ENCODE peak calls at places on chromosomes 2 and 18, in four cellular contexts. Z, X, L and O are unnamed samples.
A peak's percentile ranks its signal among the peaks of the same experiment; 100 is the strongest.

GRCh38 chr18:61702007-61702406 is 190.8 kb downstream of the RNF152 start:
- DNase-seq in Z (no peak), X (no peak), L (no peak), O (no peak)

GRCh38 chr2:54546518-54546917 is 90.4 kb downstream of the SPTBN1 start:
- DNase-seq in Z (no peak), X (no peak), L (no peak), O (no peak)

GRCh38 chr2:126797622-126798275 is 100.9 kb upstream of the TEX51 start:
- DNase-seq in Z (no peak), X (no peak), L (no peak), O (no peak)

GRCh38 chr18:46755315-46756171 is 1.3 kb downstream of the ST8SIA5 start:
- DNase-seq in Z (no peak), X (no peak), L (no peak), O (no peak)

GRCh38 chr18:76806301-76806700 is 16.1 kb upstream of the ZNF236 start:
- DNase-seq in Z (no peak), X (no peak), L (no peak), O (no peak)

GRCh38 chr2:222289280-222290250 is 9.2 kb downstream of the PAX3 start:
- DNase-seq in Z (no peak), X (no peak), L (no peak), O (peak; percentile 44)

GRCh38 chr18:57737661-57738060 is 65.5 kb downstream of the ATP8B1 start:
- DNase-seq in Z (no peak), X (no peak), L (peak; percentile 83), O (no peak)

GRCh38 chr2:109247340-109247739 is 118.3 kb downstream of the SH3RF3 start:
- DNase-seq in Z (no peak), X (no peak), L (no peak), O (no peak)

GRCh38 chr18:49021433-49022129 is 70.8 kb upstream of the SMAD7 start:
- DNase-seq in Z (peak; percentile 45), X (peak; percentile 86), L (peak; percentile 82), O (peak; percentile 49)

GRCh38 chr2:88227446-88227845 is 57.3 kb downstream of the THNSL2 start:
- DNase-seq in Z (no peak), X (no peak), L (no peak), O (no peak)

GRCh38 chr18:59127047-59127446 is 12.6 kb upstream of the SEC11C start:
- DNase-seq in Z (no peak), X (no peak), L (no peak), O (no peak)

GRCh38 chr2:166434491-166434890 is 58.7 kb upstream of the SCN9A start:
- DNase-seq in Z (no peak), X (no peak), L (no peak), O (no peak)

GRCh38 chr2:52498062-52498750 is 1269.4 kb upstream of the CHAC2 start:
- DNase-seq in Z (no peak), X (no peak), L (no peak), O (no peak)

DNA sequence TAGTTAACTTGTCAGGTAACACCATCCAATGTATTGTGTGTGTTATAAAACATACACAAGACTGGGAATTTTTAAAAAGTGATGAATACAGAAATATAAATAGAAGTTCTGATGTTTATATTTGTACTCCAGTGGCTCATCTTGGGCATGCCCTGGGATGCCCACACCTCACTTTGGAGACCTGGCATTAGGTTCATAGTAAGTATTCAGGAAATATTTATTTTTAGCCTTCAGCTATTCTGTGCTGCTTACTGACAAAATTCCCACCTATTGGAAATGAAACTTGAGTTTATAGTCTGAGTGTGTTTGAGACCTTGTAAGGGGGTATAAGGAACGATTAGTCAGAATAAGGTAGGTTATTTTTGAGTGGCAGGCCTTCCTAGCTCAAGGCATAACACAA is 67.5 kb downstream of the MYO1B start:
- DNase-seq in Z (no peak), X (no peak), L (no peak), O (no peak)
- TF ChIP-seq ELF4 in Z (no peak), X (no peak), L (no peak), O (no peak)

DNA sequence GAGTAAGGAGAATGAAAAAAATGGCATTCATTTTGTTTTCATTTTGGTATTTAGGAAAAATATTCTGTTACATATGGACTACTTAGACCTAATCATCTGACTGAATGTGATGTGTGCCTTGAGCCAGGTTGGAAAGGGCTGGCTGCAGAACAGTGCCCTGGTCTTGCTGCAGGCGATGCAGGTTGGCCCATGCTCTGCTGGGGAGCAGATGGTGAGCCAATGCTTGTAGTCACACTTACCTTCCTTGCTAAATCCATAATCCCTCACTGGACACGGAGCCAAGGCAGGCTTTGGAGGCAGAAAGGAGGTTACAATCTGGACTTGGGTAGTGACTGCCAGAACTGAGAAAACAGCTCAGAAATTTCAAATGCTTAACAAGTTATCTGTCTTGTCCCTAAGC is 228.7 kb downstream of the ARHGAP15 start:
- DNase-seq in Z (no peak), X (peak; percentile 16), L (no peak), O (no peak)
- TF ChIP-seq ELF4 in Z (no peak), X (no peak), L (no peak), O (no peak)

GRCh38 chr18:3184275-3184963 is 35.3 kb downstream of the MYOM1 start:
- DNase-seq in Z (no peak), X (no peak), L (no peak), O (no peak)

GRCh38 chr18:3177902-3178687 is 41.7 kb downstream of the MYOM1 start:
- DNase-seq in Z (peak; percentile 56), X (no peak), L (no peak), O (no peak)

GRCh38 chr18:3179430-3180089 is 40.2 kb downstream of the MYOM1 start:
- DNase-seq in Z (peak; percentile 36), X (no peak), L (no peak), O (no peak)

GRCh38 chr18:3183103-3183717 is 36.6 kb downstream of the MYOM1 start:
- DNase-seq in Z (no peak), X (no peak), L (no peak), O (no peak)

DNA sequence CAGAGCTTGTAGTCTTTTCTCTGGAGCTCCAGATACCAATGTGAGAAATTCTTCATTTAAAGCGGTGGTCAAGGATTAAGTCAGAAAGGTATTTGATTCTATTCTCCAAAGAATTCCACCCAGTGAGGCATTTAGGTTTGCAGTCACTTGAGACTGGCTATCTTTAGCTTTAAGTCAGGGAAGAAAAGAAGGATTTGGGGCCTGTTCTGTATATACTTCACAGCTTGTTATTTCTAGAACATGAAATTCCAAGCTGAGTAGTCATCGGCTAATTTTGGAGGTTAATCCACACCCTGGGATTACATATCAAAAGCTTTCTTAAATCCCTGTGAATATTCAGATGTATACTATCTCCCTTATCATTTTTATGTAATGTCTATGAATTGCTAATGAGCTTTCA is 39.4 kb downstream of the MYOM1 start:
- DNase-seq in Z (no peak), X (no peak), L (no peak), O (no peak)
- TF ChIP-seq ELF4 in Z (no peak), X (no peak), L (no peak), O (no peak)

DNA sequence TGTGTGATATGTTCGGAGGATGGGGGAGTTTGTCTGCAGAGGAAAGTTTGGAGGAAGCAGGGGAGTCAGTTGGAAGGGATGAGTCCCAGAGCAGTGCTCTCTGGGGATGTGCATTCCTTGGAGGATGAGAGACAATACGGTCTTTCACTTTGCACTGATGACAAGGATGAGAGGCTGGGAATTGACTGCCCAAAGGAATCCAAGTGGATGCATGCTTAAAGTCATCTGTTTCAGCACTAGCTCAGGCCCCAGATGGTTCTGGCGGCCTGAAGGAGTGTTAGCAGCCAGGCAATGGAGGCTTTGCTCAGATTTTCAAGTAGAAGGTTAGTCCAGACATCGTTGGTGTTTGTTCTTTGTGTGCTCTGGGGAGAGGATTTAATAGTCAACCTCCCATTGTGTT is 100.2 kb downstream of the CRIM1 start:
- DNase-seq in Z (no peak), X (no peak), L (no peak), O (no peak)
- TF ChIP-seq ELF4 in Z (no peak), X (no peak), L (no peak), O (no peak)

DNA sequence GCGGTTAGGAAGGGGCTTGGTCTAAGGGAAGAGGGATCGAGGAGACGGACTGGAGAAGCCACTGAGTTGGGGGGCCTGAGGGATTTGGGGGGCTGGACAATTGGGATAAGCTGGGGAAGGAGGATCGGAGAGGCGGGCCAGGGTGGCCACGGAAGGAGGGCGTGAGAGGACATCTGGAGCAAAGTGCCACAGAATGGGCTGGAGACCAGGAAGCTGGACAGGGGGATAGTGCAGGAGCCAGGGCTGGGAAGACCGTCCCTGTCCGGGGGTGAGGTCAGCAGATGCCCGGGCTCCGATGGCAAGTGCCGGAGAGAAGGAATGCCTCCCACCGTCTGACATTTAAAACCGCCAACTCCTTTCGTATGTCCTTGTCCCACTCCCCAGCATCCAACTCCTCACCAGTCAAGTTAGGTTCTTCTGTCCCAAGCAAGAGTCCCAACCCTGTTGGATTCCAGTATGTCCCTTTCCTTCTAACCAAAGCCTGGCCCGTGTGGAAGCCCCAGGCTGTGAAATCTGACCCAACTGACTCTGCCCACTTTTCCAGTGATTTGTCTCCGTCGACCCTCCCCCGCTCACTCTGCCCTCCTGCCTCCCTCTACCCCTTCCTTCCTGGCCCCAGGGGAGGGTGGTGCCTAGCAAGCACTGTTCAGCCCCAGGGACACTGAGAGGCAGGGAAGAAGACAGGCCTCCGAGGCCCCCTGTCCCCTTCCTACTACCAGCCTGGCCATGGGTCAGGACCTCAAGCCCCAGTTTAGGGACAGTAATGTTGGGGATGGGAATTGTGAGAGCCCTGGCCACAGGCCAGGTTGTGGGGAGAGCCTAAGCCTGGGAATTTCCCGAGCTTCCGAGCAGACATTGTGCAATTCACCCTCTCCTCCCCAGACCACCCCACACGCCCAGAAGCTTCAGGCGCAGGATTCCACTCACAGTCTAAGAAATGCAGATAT is 31.5 kb upstream of the TMBIM1 start:
- DNase-seq in Z (no peak), X (peak; percentile 70), L (peak; percentile 66), O (peak; percentile 39)
- TF ChIP-seq ELF4 in Z (no peak), X (no peak), L (no peak), O (no peak)

GRCh38 chr2:27931361-27931937 is 40.9 kb downstream of the BABAM2 start:
- DNase-seq in Z (no peak), X (no peak), L (no peak), O (no peak)

GRCh38 chr2:27932396-27932795 is 41.9 kb downstream of the BABAM2 start:
- DNase-seq in Z (no peak), X (no peak), L (peak; percentile 59), O (no peak)

GRCh38 chr2:27925640-27926472 is 35.3 kb downstream of the BABAM2 start:
- DNase-seq in Z (peak; percentile 35), X (no peak), L (no peak), O (no peak)

GRCh38 chr2:27929916-27930486 is 39.5 kb downstream of the BABAM2 start:
- DNase-seq in Z (no peak), X (no peak), L (peak; percentile 72), O (no peak)
- TF ChIP-seq ELF4 in Z (no peak), X (no peak), L (no peak), O (no peak)

DNA sequence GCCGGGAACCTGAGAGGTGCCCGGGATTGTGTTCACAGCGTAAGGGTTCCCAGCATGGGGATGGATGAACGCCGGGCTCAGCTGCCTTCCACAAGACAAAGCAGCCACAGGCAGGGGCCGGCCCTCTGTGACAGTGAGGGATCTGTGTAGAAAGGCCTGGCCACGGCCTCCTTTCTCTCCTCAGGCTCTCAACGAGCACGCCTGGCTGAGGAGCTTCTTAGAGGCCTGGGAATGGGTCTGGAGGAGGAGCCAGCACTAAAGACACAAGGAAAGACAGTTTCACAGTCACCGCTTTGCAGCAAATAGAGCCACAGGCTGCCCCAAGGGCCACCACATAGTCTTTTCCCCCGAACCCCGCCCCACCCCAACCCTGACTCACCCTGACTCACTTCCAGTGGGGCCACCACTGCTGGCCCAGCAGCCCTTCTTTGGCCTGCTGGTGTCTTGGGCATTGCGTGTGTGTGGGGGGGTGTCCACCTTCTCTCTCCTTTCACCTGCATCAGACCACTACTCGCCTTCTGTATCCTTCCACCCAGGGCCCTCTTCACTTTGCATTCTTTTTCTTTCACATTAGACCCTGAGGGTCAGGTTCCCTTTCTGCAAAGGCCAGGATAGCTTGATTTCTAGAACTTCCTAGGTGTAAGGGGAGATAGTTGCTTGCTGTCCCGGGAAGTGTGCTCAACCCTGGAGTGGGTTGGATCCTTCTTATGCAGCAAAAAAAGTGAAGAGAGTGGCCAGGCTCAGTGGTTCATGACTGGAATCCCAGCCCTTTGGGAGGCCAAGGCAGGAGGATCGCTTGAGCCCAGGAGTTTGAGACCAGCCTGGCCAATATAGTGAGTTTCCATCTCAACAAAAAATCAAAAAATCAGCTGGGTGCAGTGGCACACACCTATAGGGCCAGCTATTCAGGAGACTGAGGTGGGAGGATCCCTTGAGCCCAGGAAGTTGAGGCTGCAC is 19.3 kb upstream of the HPCAL1 start:
- DNase-seq in Z (peak; percentile 94), X (no peak), L (peak; percentile 45), O (no peak)
- TF ChIP-seq ELF4 in Z (peak; percentile 11), X (no peak), L (no peak), O (no peak)